ENCODE peak calls at places on chromosome 5, in seven cellular contexts. B is SK-N-SH, U is NCI-H1092, T is natural killer cell, O is HepG2, P is DMS79, Z is hepatic stellate cell. J is an unnamed sample.

GRCh38 chr5:154478752-154479159 is 729 bp upstream of the HAND1 start:
- DNase-seq in B (peak; percentile 74), U (no peak), T (no peak), O (no peak), P (no peak), Z (no peak), J (no peak)

GRCh38 chr5:96439477-96440184 is 6.6 kb upstream of the PCSK1 start:
- DNase-seq in B (no peak), U (no peak), T (no peak), O (no peak), P (no peak), Z (no peak), J (no peak)

GRCh38 chr5:100794218-100794617 is 108.9 kb downstream of the ST8SIA4 start:
- DNase-seq in B (no peak), U (no peak), T (no peak), O (no peak), P (no peak), Z (no peak), J (no peak)

GRCh38 chr5:78958672-78959410 is 26.3 kb downstream of the ARSB start:
- DNase-seq in B (no peak), U (no peak), T (no peak), O (peak; percentile 41), P (no peak), Z (no peak), J (no peak)

GRCh38 chr5:131384616-131385214 is 120.9 kb downstream of the CDC42SE2 start:
- DNase-seq in B (no peak), U (no peak), T (no peak), O (no peak), P (no peak), Z (no peak), J (no peak)

GRCh38 chr5:74894351-74894750 is 28.2 kb upstream of the FAM169A start:
- DNase-seq in B (no peak), U (no peak), T (no peak), O (no peak), P (no peak), Z (no peak), J (no peak)

GRCh38 chr5:68060382-68060781 is 155.2 kb upstream of the PIK3R1 start:
- DNase-seq in B (no peak), U (no peak), T (no peak), O (no peak), P (no peak), Z (no peak), J (no peak)

GRCh38 chr5:19777363-19777762 is 210.6 kb downstream of the CDH18 start:
- DNase-seq in B (no peak), U (no peak), T (no peak), O (no peak), P (no peak), Z (no peak), J (no peak)

GRCh38 chr5:149603210-149603609 is 21.9 kb downstream of the ARHGEF37 start:
- DNase-seq in B (no peak), U (no peak), T (no peak), O (no peak), P (no peak), Z (no peak), J (no peak)

GRCh38 chr5:63963080-63963735 is 963 bp upstream of the HTR1A start:
- DNase-seq in B (peak; percentile 46), U (peak; percentile 18), T (no peak), O (peak; percentile 56), P (no peak), Z (peak; percentile 29), J (peak; percentile 77)

GRCh38 chr5:57551974-57552537 is 69.4 kb upstream of the ACTBL2 start:
- DNase-seq in B (no peak), U (no peak), T (no peak), O (no peak), P (no peak), Z (no peak), J (no peak)

GRCh38 chr5:82307431-82307830 is 29.3 kb upstream of the RPS23 start:
- DNase-seq in B (no peak), U (no peak), T (no peak), O (no peak), P (no peak), Z (no peak), J (no peak)

GRCh38 chr5:77843570-77844407 is 67.7 kb upstream of the TBCA start:
- DNase-seq in B (no peak), U (no peak), T (no peak), O (no peak), P (no peak), Z (peak; percentile 25), J (peak; percentile 32)

GRCh38 chr5:41925555-41925946 is 470 bp downstream of the FBXO4 start:
- DNase-seq in B (no peak), U (peak; percentile 22), T (no peak), O (peak; percentile 39), P (no peak), Z (peak; percentile 21), J (no peak)

GRCh38 chr5:57302164-57302563 is 128.3 kb downstream of the GPBP1 start:
- DNase-seq in B (no peak), U (no peak), T (no peak), O (peak; percentile 28), P (no peak), Z (no peak), J (no peak)

GRCh38 chr5:172370648-172371248 is 83.6 kb downstream of the SH3PXD2B start:
- DNase-seq in B (no peak), U (peak; percentile 1), T (no peak), O (peak; percentile 30), P (no peak), Z (peak; percentile 50), J (no peak)

GRCh38 chr5:40615586-40616193 is 64.0 kb upstream of the PTGER4 start:
- DNase-seq in B (no peak), U (no peak), T (no peak), O (no peak), P (no peak), Z (no peak), J (no peak)

GRCh38 chr5:90161399-90161798 is 248.2 kb downstream of the CETN3 start:
- DNase-seq in B (peak; percentile 20), U (no peak), T (no peak), O (peak; percentile 18), P (no peak), Z (peak; percentile 24), J (no peak)

GRCh38 chr5:15346738-15347137 is 153.2 kb upstream of the FBXL7 start:
- DNase-seq in B (no peak), U (no peak), T (no peak), O (no peak), P (no peak), Z (no peak), J (no peak)

GRCh38 chr5:74015716-74016115 is 389.7 kb downstream of the ARHGEF28 start:
- DNase-seq in B (no peak), U (no peak), T (no peak), O (no peak), P (no peak), Z (no peak), J (no peak)

GRCh38 chr5:176776141-176776865 is 34.1 kb upstream of the UNC5A start:
- DNase-seq in B (no peak), U (no peak), T (peak; percentile 4), O (no peak), P (no peak), Z (no peak), J (no peak)

GRCh38 chr5:89228355-89228754 is 345.4 kb upstream of the MEF2C start:
- DNase-seq in B (no peak), U (no peak), T (no peak), O (no peak), P (no peak), Z (no peak), J (no peak)

GRCh38 chr5:54309237-54309636 is 1.1 kb downstream of the ARL15 start:
- DNase-seq in B (peak; percentile 16), U (no peak), T (no peak), O (no peak), P (peak; percentile 1), Z (peak; percentile 16), J (no peak)

J was measured in retina.